ENCODE peak calls at places on chromosomes 5 and 9, in four cellular contexts. C is K562, U is IMR-90, L is endodermal cell. I is an unnamed sample.

GRCh38 chr5:175868996-175869638 is 2.3 kb upstream of the CPLX2 start:
- DNase-seq in U (no peak), C (no peak), L (no peak), I (no peak)

GRCh38 chr5:74034738-74035137 is 408.7 kb downstream of the ARHGEF28 start:
- DNase-seq in L (no peak), C (no peak), U (peak), I (no peak)

GRCh38 chr9:134055981-134056461 is 11.8 kb downstream of the BRD3 start:
- DNase-seq in C (no peak), L (peak), U (peak), I (no peak)

GRCh38 chr5:80269991-80270438 is 14.2 kb upstream of the SERINC5 start:
- DNase-seq in U (no peak), L (no peak), C (no peak), I (peak)

GRCh38 chr5:86500947-86501346 is 116.8 kb upstream of the COX7C start:
- DNase-seq in U (no peak), C (peak), L (peak), I (no peak)

GRCh38 chr9:131361202-131361833 is 32.6 kb upstream of the PRRC2B start:
- DNase-seq in C (peak), L (no peak), U (no peak), I (peak)

GRCh38 chr5:60945760-60946253 is 802 bp downstream of the NDUFAF2 start:
- DNase-seq in L (peak), U (peak), C (peak), I (no peak)

GRCh38 chr5:102911973-102912372 is 156.9 kb downstream of the PAM start:
- DNase-seq in L (no peak), U (peak), C (no peak), I (no peak)

GRCh38 chr5:142925795-142926194 is 155.6 kb downstream of the ARHGAP26 start:
- DNase-seq in U (peak), L (no peak), C (no peak), I (no peak)

GRCh38 chr5:143606043-143606752 is 202.7 kb upstream of the NR3C1 start:
- DNase-seq in U (peak), L (no peak), C (no peak), I (peak)

GRCh38 chr9:982660-983240 is 6.3 kb downstream of the DMRT3 start:
- DNase-seq in C (no peak), U (peak), L (no peak), I (no peak)

GRCh38 chr5:157342822-157343402 is 77.0 kb downstream of the CYFIP2 start:
- DNase-seq in L (peak), U (no peak), C (peak), I (no peak)

GRCh38 chr9:79193001-79193400 is 378.8 kb upstream of the TLE4 start:
- DNase-seq in C (no peak), L (no peak), U (peak), I (no peak)

GRCh38 chr9:75962186-75963036 is 71.9 kb downstream of the PCSK5 start:
- DNase-seq in C (no peak), L (no peak), U (no peak), I (peak)

GRCh38 chr5:2753452-2754409 is 2.3 kb upstream of the IRX2 start:
- DNase-seq in U (no peak), L (peak), C (no peak), I (no peak)

GRCh38 chr5:1521671-1522600 is 1.8 kb downstream of the LPCAT1 start:
- DNase-seq in U (peak), L (peak), C (peak), I (no peak)

GRCh38 chr5:96823060-96823459 is 15.3 kb upstream of the ERAP1 start:
- DNase-seq in L (no peak), C (no peak), U (no peak), I (peak)

GRCh38 chr9:122005597-122005996 is 87.5 kb downstream of the TTLL11 start:
- DNase-seq in L (peak), C (peak), U (peak), I (no peak)

GRCh38 chr9:117782931-117783788 is 79.0 kb downstream of the TLR4 start:
- DNase-seq in U (no peak), C (peak), L (peak), I (peak)

GRCh38 chr5:54986269-54986654 is 869 bp upstream of the ESM1 start:
- DNase-seq in C (no peak), L (no peak), U (no peak), I (no peak)

GRCh38 chr5:54981928-54982327 is 3.5 kb downstream of the ESM1 start:
- DNase-seq in L (peak), C (no peak), U (no peak), I (no peak)

GRCh38 chr5:54988817-54989216 is 3.4 kb upstream of the ESM1 start:
- DNase-seq in U (no peak), L (no peak), C (no peak), I (peak)

GRCh38 chr5:54988218-54988617 is 2.8 kb upstream of the ESM1 start:
- DNase-seq in U (no peak), L (no peak), C (no peak), I (no peak)

GRCh38 chr5:54985301-54986268 is at the start of gene ESM1:
- DNase-seq in C (no peak), U (peak), L (no peak), I (no peak)
- H3K4me3 ChIP-seq in C (no peak), U (peak), L (no peak), I (no peak)

GRCh38 chr5:141127305-141127704 is 5.7 kb downstream of the PCDHB4 start:
- DNase-seq in C (no peak), L (no peak), U (no peak), I (no peak)

GRCh38 chr5:141121563-141121962 is at the start of gene PCDHB4:
- DNase-seq in L (peak), C (peak), U (no peak), I (no peak)

DNA sequence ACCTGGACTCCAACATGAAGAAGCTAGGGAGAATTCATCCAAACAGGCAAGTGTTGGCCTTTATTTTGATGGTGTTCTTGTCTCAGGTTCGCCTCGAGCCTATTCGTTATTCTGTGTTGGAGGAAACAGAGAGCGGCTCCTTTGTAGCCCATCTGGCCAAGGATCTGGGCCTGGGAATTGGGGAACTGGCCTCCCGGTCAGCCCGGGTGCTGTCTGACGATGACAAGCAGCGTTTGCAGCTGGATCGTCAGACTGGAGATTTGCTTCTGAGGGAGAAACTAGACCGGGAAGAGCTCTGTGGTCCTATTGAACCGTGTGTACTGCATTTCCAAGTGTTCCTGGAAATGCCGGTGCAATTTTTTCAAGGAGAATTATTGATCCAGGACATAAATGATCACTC is 367 bp downstream of the PCDHB4 start:
- DNase-seq in L (no peak), C (no peak), U (no peak), I (no peak)
- H3K4me3 ChIP-seq in L (no peak), C (no peak), U (no peak), I (no peak)

GRCh38 chr5:98784411-98784810 is 10.9 kb downstream of the RGMB start:
- DNase-seq in U (no peak), C (no peak), L (no peak), I (no peak)

GRCh38 chr5:98786178-98786853 is 12.9 kb downstream of the RGMB start:
- DNase-seq in L (no peak), C (no peak), U (no peak), I (no peak)

GRCh38 chr5:98783051-98783649 is 9.7 kb downstream of the RGMB start:
- DNase-seq in C (no peak), L (no peak), U (no peak), I (no peak)

GRCh38 chr5:98787131-98787719 is 13.8 kb downstream of the RGMB start:
- DNase-seq in U (no peak), L (no peak), C (no peak), I (peak)

DNA sequence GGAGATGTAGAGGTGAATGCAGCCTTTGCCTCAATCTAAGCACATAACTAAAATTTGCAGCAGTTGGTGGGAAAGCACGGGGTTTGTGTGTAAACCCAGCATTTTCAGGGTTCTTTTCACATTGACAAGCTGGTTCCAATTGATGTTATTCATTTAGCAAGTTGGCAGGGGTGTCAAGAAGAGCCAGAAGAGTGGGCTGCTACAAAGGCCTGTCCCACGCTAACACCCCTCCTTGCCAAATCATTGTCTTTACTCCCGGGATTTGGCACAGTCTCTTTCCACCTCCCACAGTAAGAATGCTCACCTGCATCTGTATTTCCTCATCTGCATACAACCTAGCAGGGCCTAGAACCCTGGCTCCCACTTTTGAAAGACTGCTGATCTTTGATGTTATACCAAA is 11.8 kb downstream of the RGMB start:
- DNase-seq in L (no peak), C (no peak), U (no peak), I (no peak)
- H3K4me3 ChIP-seq in L (no peak), C (no peak), U (no peak), I (no peak)

GRCh38 chr9:114371343-114371985 is 16.3 kb downstream of the AKNA start:
- DNase-seq in C (no peak), L (no peak), U (no peak), I (no peak)

GRCh38 chr9:114370251-114370984 is 17.4 kb downstream of the AKNA start:
- DNase-seq in U (no peak), C (no peak), L (peak), I (no peak)

GRCh38 chr9:114371986-114372917 is 15.5 kb downstream of the AKNA start:
- DNase-seq in U (no peak), C (no peak), L (no peak), I (peak)

GRCh38 chr9:114369567-114370240 is 18.1 kb downstream of the AKNA start:
- DNase-seq in C (no peak), L (no peak), U (no peak), I (no peak)

DNA sequence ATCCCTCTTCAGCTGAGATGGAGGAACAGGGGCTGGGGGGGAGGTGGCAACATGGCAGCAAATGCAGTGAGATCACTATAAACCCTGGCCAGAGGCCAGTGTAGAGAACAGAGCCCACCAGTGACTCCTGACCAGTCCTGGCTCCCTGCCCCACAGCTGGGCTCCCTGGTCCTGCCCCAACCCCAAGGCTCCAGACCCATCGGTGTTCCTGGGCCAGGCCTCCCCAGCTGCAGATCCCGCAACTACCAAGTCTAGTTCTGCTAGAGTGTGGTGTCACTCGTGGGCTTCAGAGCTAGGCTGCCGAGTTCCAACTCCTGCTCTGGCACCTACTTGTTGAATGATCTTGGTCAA is 16.8 kb downstream of the AKNA start:
- DNase-seq in U (no peak), L (peak), C (no peak), I (no peak)
- H3K4me3 ChIP-seq in U (no peak), L (no peak), C (no peak), I (peak)

GRCh38 chr9:93827545-93828330 is 127.4 kb downstream of the BARX1 start:
- DNase-seq in C (peak), U (peak), L (peak), I (peak)
- H3K4me3 ChIP-seq in C (no peak), U (peak), L (no peak), I (no peak)

DNA sequence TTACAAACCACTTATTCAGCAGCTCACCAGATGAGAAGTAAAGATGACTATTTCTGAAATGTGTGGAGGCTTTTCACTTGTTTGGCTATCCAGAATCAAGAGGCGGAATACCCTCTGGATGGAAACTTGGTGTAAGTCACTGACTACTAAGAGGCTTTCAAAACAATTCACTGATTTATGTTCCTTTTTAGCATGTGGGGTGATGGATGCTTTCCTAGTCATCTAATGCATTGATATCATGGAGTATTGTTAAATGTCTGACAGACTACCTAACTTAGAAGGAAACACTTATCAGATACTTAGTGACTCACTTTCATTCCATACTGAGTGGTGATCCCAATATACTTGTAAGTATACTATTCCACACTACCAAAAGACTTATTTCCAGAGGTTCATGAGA is 141.4 kb downstream of the PLK2 start:
- DNase-seq in C (no peak), U (peak), L (no peak), I (no peak)
- H3K4me3 ChIP-seq in C (no peak), U (no peak), L (no peak), I (no peak)

DNA sequence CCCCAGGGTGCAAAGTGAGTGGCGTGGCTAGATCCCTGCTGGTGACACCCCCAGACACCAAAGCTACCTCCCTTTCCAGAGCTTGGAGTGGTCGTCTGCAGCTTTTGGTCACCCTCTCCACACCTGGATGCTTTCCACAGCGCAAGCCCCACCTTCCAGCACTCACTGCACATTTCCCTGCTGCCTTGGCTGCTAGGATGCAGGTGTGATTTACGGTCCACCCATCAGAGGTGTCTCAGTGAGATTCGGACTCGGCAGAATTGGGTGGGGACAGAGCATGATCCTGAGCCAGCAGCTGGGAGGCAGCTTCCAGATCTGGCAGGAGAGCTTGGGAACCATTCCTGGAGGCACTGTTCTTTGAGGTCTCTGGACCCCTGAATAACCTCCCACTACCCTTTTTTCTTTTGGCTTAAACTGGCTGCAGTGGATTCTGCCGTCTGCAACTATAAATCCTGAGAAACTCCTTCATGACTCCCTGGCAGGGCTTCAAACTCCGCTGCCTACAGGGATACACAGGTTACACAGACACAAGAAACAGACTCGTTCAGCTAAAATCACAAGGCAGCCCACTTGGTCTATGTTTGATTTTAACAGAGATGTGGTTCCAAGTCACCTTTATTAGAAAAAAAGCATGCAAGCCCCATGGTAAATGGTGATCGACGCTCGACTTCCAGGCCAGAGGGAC is 99.6 kb upstream of the PHYKPL start:
- DNase-seq in L (no peak), C (no peak), U (no peak), I (no peak)
- H3K4me3 ChIP-seq in L (no peak), C (no peak), U (no peak), I (no peak)

I was measured in Jurkat, Clone E6-1.